ENCODE peak calls at places on chromosome 18, in nine cellular contexts. U is endothelial cell of umbilical vein, G is A549, H is sigmoid colon, D is HepG2, Q is body of pancreas, C is ovary, T is IMR-90, M is HCT116. V is an unnamed sample.

GRCh38 chr18:9066817-9067306 is 35.6 kb upstream of the NDUFV2 start:
- DNase-seq in U (no peak), G (no peak), H (no peak), D (no peak), Q (no peak), C (no peak), T (no peak), M (no peak), V (no peak)

GRCh38 chr18:51561821-51562220 is 364.3 kb upstream of the MEX3C start:
- DNase-seq in U (no peak), G (no peak), H (no peak), D (no peak), Q (peak; percentile 44), C (no peak), T (no peak), M (no peak), V (no peak)

GRCh38 chr18:53603281-53603680 is 621.2 kb downstream of the MBD2 start:
- DNase-seq in U (no peak), G (no peak), H (no peak), D (no peak), Q (no peak), C (no peak), T (no peak), M (no peak), V (no peak)

GRCh38 chr18:47036298-47036874 is 965 bp upstream of the ELOA2 start:
- DNase-seq in U (peak; percentile 6), G (peak; percentile 13), H (no peak), D (peak; percentile 28), Q (peak; percentile 15), C (no peak), T (peak; percentile 28), M (peak; percentile 29), V (peak; percentile 22)

GRCh38 chr18:12056034-12056883 is 37.4 kb upstream of the ANKRD62 start:
- DNase-seq in U (no peak), G (no peak), H (no peak), D (no peak), Q (no peak), C (no peak), T (no peak), M (no peak), V (no peak)

GRCh38 chr18:2958819-2959298 is 54.1 kb downstream of the LPIN2 start:
- DNase-seq in U (no peak), G (no peak), H (peak; percentile 77), D (no peak), Q (no peak), C (no peak), T (peak; percentile 63), M (no peak), V (peak; percentile 26)

GRCh38 chr18:45734944-45735343 is 11.0 kb downstream of the SLC14A1 start:
- DNase-seq in U (no peak), G (no peak), H (no peak), D (no peak), Q (no peak), C (no peak), T (no peak), M (no peak), V (no peak)

GRCh38 chr18:2948038-2948437 is 64.9 kb downstream of the LPIN2 start:
- DNase-seq in U (peak; percentile 62), G (peak; percentile 15), H (no peak), D (peak; percentile 23), Q (peak; percentile 91), C (no peak), T (peak; percentile 58), M (peak; percentile 7), V (peak; percentile 20)

GRCh38 chr18:76988827-76989646 is 143.5 kb downstream of the MBP start:
- DNase-seq in U (no peak), G (no peak), H (no peak), D (no peak), Q (no peak), C (no peak), T (no peak), M (no peak), V (no peak)

GRCh38 chr18:55478301-55478660 is 109.7 kb downstream of the TCF4 start:
- DNase-seq in U (no peak), G (no peak), H (no peak), D (no peak), Q (no peak), C (no peak), T (peak; percentile 18), M (no peak), V (no peak)

GRCh38 chr18:22711381-22711717 is 221.8 kb upstream of the RBBP8 start:
- DNase-seq in U (no peak), G (peak; percentile 50), H (no peak), D (peak; percentile 6), Q (no peak), C (no peak), T (no peak), M (no peak), V (no peak)

GRCh38 chr18:50826027-50826426 is 6.2 kb upstream of the MRO start:
- DNase-seq in U (no peak), G (no peak), H (no peak), D (no peak), Q (no peak), C (no peak), T (no peak), M (no peak), V (no peak)

GRCh38 chr18:23619388-23619873 is 33.1 kb upstream of the NPC1 start:
- DNase-seq in U (peak; percentile 20), G (no peak), H (no peak), D (no peak), Q (peak; percentile 5), C (peak; percentile 67), T (no peak), M (no peak), V (no peak)

GRCh38 chr18:45386256-45386655 is 229.0 kb upstream of the SLC14A2 start:
- DNase-seq in U (peak; percentile 2), G (no peak), H (no peak), D (peak; percentile 27), Q (peak; percentile 59), C (no peak), T (peak; percentile 8), M (no peak), V (peak; percentile 47)

GRCh38 chr18:21391074-21391673 is 149.1 kb downstream of the GREB1L start:
- DNase-seq in U (peak; percentile 11), G (peak; percentile 4), H (no peak), D (no peak), Q (no peak), C (no peak), T (peak; percentile 53), M (peak; percentile 89), V (no peak)

GRCh38 chr18:67417864-67418523 is 98.5 kb downstream of the DSEL start:
- DNase-seq in U (peak; percentile 36), G (peak; percentile 8), H (no peak), D (peak; percentile 23), Q (peak; percentile 2), C (peak; percentile 10), T (peak; percentile 57), M (no peak), V (peak; percentile 14)
- H3K4me3 ChIP-seq in U (no peak overlapping the region), G (peak overlapping the region; percentile 50), H (peak overlapping the region; percentile 22), D (peak overlapping the region; percentile 9), Q (no peak overlapping the region), C (peak overlapping the region; percentile 8), T (peak overlapping the region; percentile 11), M (no peak overlapping the region), V (peak overlapping the region; percentile 21)

GRCh38 chr18:67818432-67818831 is 301.9 kb upstream of the DSEL start:
- DNase-seq in U (no peak), G (no peak), H (no peak), D (no peak), Q (no peak), C (no peak), T (no peak), M (no peak), V (no peak)
- TF ChIP-seq POLR2A in U (no peak), G (no peak), H (no peak), D (no peak), Q (no peak), C (no peak), T (no peak), M (no peak), V (no peak)

DNA sequence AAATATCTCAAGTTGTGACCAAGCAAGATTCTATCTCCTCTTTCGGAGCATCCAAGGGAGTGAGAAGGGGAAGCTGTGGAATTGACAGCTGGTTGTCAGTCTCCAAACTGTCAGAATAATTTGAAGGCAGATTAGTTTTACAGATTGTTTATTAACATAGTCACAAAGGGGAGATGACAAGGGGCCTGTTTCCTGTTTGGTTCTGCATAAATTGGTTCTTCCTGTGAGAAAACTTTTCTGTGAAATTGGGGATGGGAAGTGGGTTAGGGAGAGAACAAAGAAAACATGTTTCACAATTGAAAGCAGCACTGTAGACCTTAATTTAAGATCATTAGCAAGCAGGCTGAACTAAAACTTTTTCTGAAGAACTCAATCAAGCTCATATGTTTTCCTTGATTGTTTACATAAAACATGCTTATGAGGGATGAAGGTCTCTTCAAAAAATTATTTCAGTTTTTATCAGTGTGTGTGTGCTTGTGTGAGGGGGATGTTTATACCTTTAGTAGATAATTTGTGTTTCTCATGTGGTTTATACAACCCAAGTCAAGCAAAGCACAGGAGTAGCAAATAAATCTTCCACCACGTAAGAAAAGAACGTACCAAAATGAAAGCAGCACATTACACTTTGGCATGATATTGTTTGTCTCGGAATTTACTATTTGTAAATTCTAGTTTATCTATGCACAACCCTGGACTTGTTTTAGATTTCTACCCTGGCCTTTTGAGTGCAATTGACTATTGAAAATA is 604.9 kb upstream of the CDH2 start:
- DNase-seq in U (no peak), G (no peak), H (no peak), D (no peak), Q (no peak), C (no peak), T (no peak), M (no peak), V (no peak)
- H3K4me3 ChIP-seq in U (no peak overlapping the region), G (no peak overlapping the region), H (no peak overlapping the region), D (no peak overlapping the region), Q (no peak overlapping the region), C (no peak overlapping the region), T (no peak overlapping the region), M (no peak overlapping the region), V (no peak overlapping the region)

GRCh38 chr18:26864658-26865057 is 849 bp downstream of the AQP4 start:
- DNase-seq in U (no peak), G (no peak), H (no peak), D (no peak), Q (no peak), C (no peak), T (no peak), M (no peak), V (no peak)

GRCh38 chr18:26863122-26863879 is 2.2 kb downstream of the AQP4 start:
- DNase-seq in U (no peak), G (peak; percentile 15), H (peak; percentile 62), D (no peak), Q (peak; percentile 74), C (peak; percentile 54), T (no peak), M (no peak), V (no peak)

GRCh38 chr18:26867471-26867870 is 2.0 kb upstream of the AQP4 start:
- DNase-seq in U (no peak), G (no peak), H (no peak), D (no peak), Q (no peak), C (no peak), T (no peak), M (no peak), V (no peak)

GRCh38 chr18:26863921-26864497 is 1.5 kb downstream of the AQP4 start:
- DNase-seq in U (no peak), G (no peak), H (no peak), D (no peak), Q (no peak), C (no peak), T (no peak), M (no peak), V (no peak)

DNA sequence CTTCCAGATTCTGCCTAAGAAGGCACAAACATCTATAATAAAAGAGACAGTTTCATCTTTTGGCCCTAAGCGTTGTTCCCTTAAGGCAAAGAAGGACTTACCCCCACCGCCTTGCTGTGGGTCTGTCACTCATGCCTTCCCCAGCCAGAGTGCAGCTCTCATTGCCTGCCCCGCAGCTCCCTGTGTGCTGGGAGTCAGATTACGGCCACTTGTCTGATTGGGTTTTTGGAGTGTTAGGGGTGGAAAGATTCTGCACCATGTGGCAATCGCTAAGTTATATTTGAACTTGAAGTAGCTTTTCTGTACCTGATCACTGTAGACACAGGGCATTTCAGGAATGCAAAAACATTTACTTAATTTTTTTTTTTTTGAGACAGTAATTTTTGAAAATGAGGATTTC is at the start of gene AQP4:
- DNase-seq in U (no peak), G (no peak), H (no peak), D (no peak), Q (no peak), C (peak; percentile 25), T (no peak), M (no peak), V (no peak)
- TF ChIP-seq POLR2A in U (no peak), G (no peak), H (no peak), D (no peak), Q (no peak), C (no peak), T (no peak), M (no peak), V (no peak)